ENCODE peak calls at places on chromosomes 13 and 19, in eight cellular contexts. P is aorta, Q is tibial artery, D is ovary, Y is heart right ventricle, B is sigmoid colon, A is AG04450, O is cardiac muscle cell. V is an unnamed sample.

GRCh38 chr19:30691767-30692516 is 319.8 kb downstream of the ZNF536 start:
- DNase-seq in Y (no peak), D (no peak), Q (no peak), P (no peak), O (peak), B (peak), A (no peak), V (no peak)

GRCh38 chr13:57878291-57878690 is 246.7 kb downstream of the PCDH17 start:
- DNase-seq in D (no peak), Y (no peak), Q (no peak), P (no peak), B (no peak), A (no peak), O (no peak), V (no peak)

GRCh38 chr13:99498304-99499161 is 2.7 kb upstream of the TM9SF2 start:
- DNase-seq in A (peak), Q (peak), Y (peak), B (peak), P (peak), O (peak), D (peak), V (peak)

GRCh38 chr19:56324425-56324824 is 9.8 kb upstream of the ZSCAN5A start:
- DNase-seq in D (no peak), B (no peak), Y (no peak), A (no peak), O (no peak), Q (no peak), P (no peak), V (no peak)

GRCh38 chr19:7540761-7541480 is 5.4 kb downstream of the PNPLA6 start:
- DNase-seq in D (peak), A (no peak), O (peak), Y (no peak), B (no peak), Q (no peak), P (no peak), V (peak)

GRCh38 chr19:7120499-7120898 is 51.0 kb downstream of the ZNF557 start:
- DNase-seq in Y (no peak), D (no peak), O (no peak), A (no peak), B (peak), Q (peak), P (no peak), V (no peak)

GRCh38 chr19:51509823-51510660 is 8.4 kb upstream of the SIGLEC12 start:
- DNase-seq in B (no peak), A (no peak), D (no peak), Q (no peak), O (no peak), P (no peak), Y (no peak), V (no peak)

GRCh38 chr13:35851238-35851814 is 279.9 kb downstream of the DCLK1 start:
- DNase-seq in A (no peak), Y (no peak), D (no peak), O (no peak), Q (no peak), P (no peak), B (no peak), V (no peak)

GRCh38 chr13:42626461-42626860 is 52.5 kb downstream of the TNFSF11 start:
- DNase-seq in O (no peak), Q (no peak), Y (no peak), A (no peak), P (no peak), B (no peak), D (no peak), V (no peak)

GRCh38 chr19:19606021-19606420 is 12.5 kb downstream of the PBX4 start:
- DNase-seq in O (no peak), D (no peak), B (no peak), Y (no peak), P (no peak), Q (no peak), A (no peak), V (no peak)

GRCh38 chr13:99496322-99497142 is 4.7 kb upstream of the TM9SF2 start:
- DNase-seq in P (no peak), O (peak), B (peak), A (no peak), Y (peak), D (peak), Q (peak), V (no peak)

GRCh38 chr19:6250024-6250605 is 29.7 kb downstream of the MLLT1 start:
- DNase-seq in Q (no peak), Y (no peak), B (no peak), A (no peak), P (no peak), O (peak), D (no peak), V (no peak)

GRCh38 chr13:44972956-44973581 is 16.2 kb downstream of the NUFIP1 start:
- DNase-seq in B (no peak), O (peak), A (no peak), P (no peak), Y (no peak), Q (no peak), D (no peak), V (no peak)

GRCh38 chr13:62418872-62419271 is 1003.2 kb upstream of the PCDH20 start:
- DNase-seq in Q (no peak), B (no peak), D (no peak), A (no peak), O (peak), Y (no peak), P (no peak), V (no peak)

GRCh38 chr19:48826606-48827020 is 9.7 kb downstream of the HSD17B14 start:
- DNase-seq in B (no peak), O (no peak), Y (no peak), A (no peak), D (no peak), P (no peak), Q (no peak), V (no peak)

GRCh38 chr13:112637017-112637801 is 49.3 kb upstream of the TUBGCP3 start:
- DNase-seq in D (no peak), O (no peak), Q (no peak), Y (no peak), P (peak), A (no peak), B (no peak), V (no peak)

GRCh38 chr13:30737511-30738342 is 2.4 kb downstream of the ALOX5AP start:
- DNase-seq in B (no peak), Y (no peak), Q (no peak), O (no peak), A (no peak), D (no peak), P (no peak), V (no peak)

GRCh38 chr13:31675521-31675953 is 63.8 kb upstream of the RXFP2 start:
- DNase-seq in P (no peak), D (no peak), A (no peak), Q (no peak), Y (no peak), O (peak), B (no peak), V (no peak)

GRCh38 chr13:35741657-35742056 is 265.2 kb upstream of the MAB21L1 start:
- DNase-seq in A (no peak), O (no peak), D (no peak), B (no peak), P (no peak), Q (no peak), Y (no peak), V (no peak)

GRCh38 chr13:100808330-100808729 is 133.7 kb upstream of the TMTC4 start:
- DNase-seq in Y (no peak), O (no peak), P (no peak), Q (no peak), A (no peak), D (no peak), B (no peak), V (no peak)
- H3K27ac ChIP-seq in Y (no peak), O (no peak), P (no peak), Q (no peak), A (no peak), D (no peak), B (no peak), V (no peak)

GRCh38 chr19:35901055-35901644 is 810 bp upstream of the NFKBID start:
- DNase-seq in P (no peak), Y (no peak), Q (no peak), O (peak), A (no peak), D (no peak), B (no peak), V (no peak)
- H3K4me3 ChIP-seq in P (no peak), Y (peak), Q (peak), O (no peak), A (peak), D (peak), B (no peak), V (peak)

GRCh38 chr19:39413903-39414608 is 1.6 kb downstream of the PLEKHG2 start:
- DNase-seq in P (peak), Y (no peak), O (no peak), D (peak), Q (peak), B (peak), A (no peak), V (no peak)
- H3K27ac ChIP-seq in P (no peak), Y (peak), O (peak), D (peak), Q (peak), B (peak), A (peak), V (peak)

DNA sequence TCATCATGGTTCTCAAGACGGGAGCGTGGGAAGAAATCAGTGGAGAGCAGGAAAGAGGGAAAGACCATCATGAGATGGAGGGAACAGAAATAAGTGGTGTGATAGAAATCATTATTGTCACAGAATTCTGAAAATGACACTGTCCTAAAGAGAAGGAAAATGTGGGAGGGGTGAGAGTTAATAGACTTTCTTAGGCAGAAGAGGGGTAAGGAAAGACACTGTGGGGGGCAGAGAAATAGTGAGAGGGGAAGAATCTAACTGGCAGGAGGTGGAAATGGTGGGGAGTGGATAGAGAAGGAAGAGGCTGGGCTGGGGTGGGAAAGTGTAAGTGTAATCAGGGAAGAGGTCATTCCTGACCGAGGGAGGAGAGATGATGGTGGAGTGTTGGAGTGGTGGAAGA is 3.2 kb downstream of the PINLYP start:
- DNase-seq in Y (no peak), D (no peak), O (no peak), A (no peak), B (no peak), Q (no peak), P (no peak), V (no peak)
- H3K4me3 ChIP-seq in Y (no peak), D (no peak), O (no peak), A (no peak), B (no peak), Q (no peak), P (no peak), V (no peak)

GRCh38 chr13:109737046-109737573 is 49.3 kb downstream of the IRS2 start:
- DNase-seq in Q (no peak), O (no peak), D (no peak), P (no peak), B (no peak), A (no peak), Y (peak), V (no peak)
- H3K27ac ChIP-seq in Q (no peak), O (peak), D (no peak), P (no peak), B (no peak), A (no peak), Y (no peak), V (no peak)

DNA sequence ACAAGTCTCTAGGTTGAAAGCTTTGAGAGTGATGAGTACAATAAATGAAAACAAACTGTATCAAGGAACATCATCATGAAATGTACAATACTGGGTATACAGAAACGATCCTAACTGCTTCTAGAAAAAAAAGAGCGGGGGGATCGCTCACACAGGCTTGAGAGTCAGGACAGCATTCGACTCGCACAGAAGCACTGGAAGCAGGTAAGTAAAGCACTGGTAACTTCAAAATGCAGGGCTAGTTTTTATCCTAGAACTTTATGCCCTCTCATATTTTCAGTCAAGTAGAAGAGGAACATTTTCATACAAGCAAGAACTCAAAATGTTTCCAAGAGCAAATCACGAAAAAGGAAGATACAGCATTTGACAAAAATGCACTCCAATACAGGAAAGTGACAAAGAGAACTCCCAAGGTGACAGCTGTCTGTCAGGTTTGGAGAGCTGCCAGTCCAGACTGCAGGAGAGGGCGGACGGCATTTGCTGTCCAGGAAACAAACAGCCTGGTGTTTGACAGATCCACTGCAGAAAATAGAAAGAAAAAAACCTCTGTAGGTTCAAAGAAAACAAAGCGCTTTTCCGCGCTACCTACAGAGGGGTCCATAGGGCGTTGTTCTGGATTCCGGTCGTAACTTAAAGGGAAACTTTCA is 58.2 kb upstream of the XPO4 start:
- DNase-seq in A (no peak), B (no peak), O (no peak), P (no peak), Q (no peak), Y (no peak), D (no peak), V (no peak)
- H3K4me3 ChIP-seq in A (no peak), B (no peak), O (no peak), P (no peak), Q (no peak), Y (peak), D (no peak), V (no peak)

GRCh38 chr13:111042661-111043226 is 72.4 kb upstream of the ARHGEF7 start:
- DNase-seq in P (no peak), A (no peak), D (no peak), Q (no peak), O (no peak), Y (no peak), B (no peak), V (peak)

GRCh38 chr13:111040821-111041220 is 74.3 kb upstream of the ARHGEF7 start:
- DNase-seq in D (no peak), A (no peak), O (no peak), P (no peak), Q (no peak), B (no peak), Y (no peak), V (no peak)

GRCh38 chr13:111045170-111045569 is 69.9 kb upstream of the ARHGEF7 start:
- DNase-seq in D (no peak), Y (no peak), P (no peak), A (no peak), B (no peak), O (no peak), Q (no peak), V (peak)

GRCh38 chr13:111044087-111044830 is 70.9 kb upstream of the ARHGEF7 start:
- DNase-seq in B (no peak), O (no peak), Q (no peak), Y (no peak), D (no peak), P (no peak), A (no peak), V (peak)

DNA sequence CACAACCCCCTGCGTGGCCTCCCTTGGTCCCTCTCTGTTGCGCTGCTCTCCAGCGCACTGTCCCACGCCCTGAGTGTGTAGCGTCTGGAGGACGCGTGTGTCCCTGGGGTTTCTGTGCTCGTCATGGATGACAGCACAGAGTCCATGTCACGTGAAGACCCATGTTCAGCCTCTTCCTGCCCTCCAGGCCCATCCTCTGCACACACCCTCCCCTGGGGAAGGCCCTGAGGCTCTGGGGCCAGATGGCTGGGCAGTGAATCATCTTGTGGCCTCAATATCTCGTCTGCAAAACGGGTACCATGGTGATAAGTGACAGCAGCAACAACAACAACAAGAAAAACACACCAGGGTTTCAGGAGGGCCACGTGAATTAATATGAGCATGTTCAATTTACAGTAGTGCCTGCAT is 71.5 kb upstream of the ARHGEF7 start:
- DNase-seq in Q (no peak), O (peak), Y (peak), B (no peak), A (no peak), P (peak), D (no peak), V (peak)
- H3K27ac ChIP-seq in Q (no peak), O (no peak), Y (peak), B (no peak), A (no peak), P (no peak), D (no peak), V (no peak)

GRCh38 chr19:35066691-35067563 is 25.4 kb downstream of the HPN start:
- DNase-seq in P (peak), B (peak), D (peak), O (peak), Q (peak), Y (peak), A (peak), V (peak)
- H3K4me3 ChIP-seq in P (no peak), B (no peak), D (no peak), O (no peak), Q (no peak), Y (no peak), A (no peak), V (no peak)

DNA sequence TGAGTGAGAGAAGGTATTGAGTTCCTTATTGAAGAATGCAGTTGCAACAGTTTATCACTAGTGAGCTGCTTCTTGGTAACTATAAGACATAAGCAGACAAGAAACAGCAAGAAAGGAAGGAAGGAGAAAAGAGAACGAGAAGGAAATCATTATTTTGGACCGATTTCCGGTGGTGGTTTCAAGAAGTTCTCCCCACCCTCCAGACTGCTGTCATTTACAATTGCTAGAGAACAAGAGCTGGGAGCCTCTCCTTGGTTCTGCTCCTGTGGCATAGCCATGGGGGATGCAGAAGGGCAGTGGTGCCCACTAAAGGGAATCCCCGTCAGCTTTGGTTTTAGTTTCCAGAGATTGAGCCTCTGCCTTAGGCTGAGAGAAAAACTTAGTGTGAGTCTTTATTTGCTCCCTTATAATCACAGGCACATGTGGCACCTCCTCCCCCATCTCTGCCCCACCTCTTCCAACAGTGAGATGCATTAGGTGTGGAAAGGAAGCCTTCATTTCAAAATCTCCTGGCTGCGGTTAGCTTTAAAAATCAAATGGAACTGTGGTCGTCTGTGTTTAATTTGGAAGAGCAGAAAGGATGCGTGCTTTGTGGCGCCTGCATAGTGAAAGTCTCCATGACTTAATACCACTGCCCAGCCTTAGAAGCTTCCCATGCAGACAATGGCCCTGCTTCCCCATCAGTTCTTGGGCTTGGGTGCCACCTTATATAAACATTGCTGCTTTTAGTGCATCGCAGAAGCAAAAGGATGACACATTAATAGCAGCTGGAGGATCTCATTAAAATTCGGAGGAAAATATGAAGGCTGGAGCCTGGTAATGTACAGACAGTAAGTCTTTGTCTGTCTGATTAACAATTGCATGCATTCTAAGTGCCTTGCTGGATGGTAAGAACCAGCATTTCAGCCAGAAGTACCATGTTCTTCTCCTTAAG is 25.0 kb downstream of the LRCH1 start:
- DNase-seq in A (no peak), D (no peak), Q (no peak), P (no peak), B (peak), O (no peak), Y (no peak), V (no peak)
- H3K27ac ChIP-seq in A (no peak), D (no peak), Q (peak), P (peak), B (peak), O (no peak), Y (no peak), V (peak)